ENCODE peak calls at places on chromosome 17, in six cellular contexts. Y is H9, L is H1, V is mesenchymal stem cell, K is neuronal stem cell, C is IMR-90. W is an unnamed sample.

GRCh38 chr17:60248618-60249516 is 99.1 kb downstream of the CA4 start:
- DNase-seq in Y (no peak), L (no peak), V (peak; percentile 38), K (no peak), C (peak; percentile 30), W (no peak)

GRCh38 chr17:49755681-49756283 is 8.1 kb downstream of the FAM117A start:
- DNase-seq in Y (no peak), L (no peak), V (no peak), K (no peak), C (no peak), W (no peak)

GRCh38 chr17:66000216-66000615 is 191.7 kb downstream of the CEP112 start:
- DNase-seq in Y (no peak), L (no peak), V (no peak), K (no peak), C (no peak), W (no peak)

GRCh38 chr17:15230866-15231265 is 34.3 kb downstream of the PMP22 start:
- DNase-seq in Y (no peak), L (no peak), V (no peak), K (no peak), C (no peak), W (no peak)

GRCh38 chr17:39225974-39226683 is 384 bp upstream of the STAC2 start:
- DNase-seq in Y (peak; percentile 100), L (peak; percentile 98), V (peak; percentile 50), K (peak; percentile 91), C (peak; percentile 20), W (no peak)

GRCh38 chr17:70407501-70407900 is 238.2 kb downstream of the KCNJ2 start:
- DNase-seq in Y (no peak), L (no peak), V (peak; percentile 60), K (no peak), C (peak; percentile 1), W (no peak)

GRCh38 chr17:82327757-82328140 is 5.8 kb downstream of the SECTM1 start:
- DNase-seq in Y (no peak), L (no peak), V (no peak), K (no peak), C (no peak), W (no peak)

GRCh38 chr17:65664696-65665095 is 103.2 kb upstream of the AXIN2 start:
- DNase-seq in Y (no peak), L (no peak), V (no peak), K (no peak), C (no peak), W (peak; percentile 87)

GRCh38 chr17:16887523-16888095 is 84.3 kb downstream of the TNFRSF13B start:
- DNase-seq in Y (peak; percentile 19), L (no peak), V (no peak), K (no peak), C (no peak), W (no peak)

GRCh38 chr17:2222901-2223616 is 80.5 kb downstream of the SMG6 start:
- DNase-seq in Y (no peak), L (no peak), V (peak; percentile 60), K (no peak), C (peak; percentile 80), W (no peak)

GRCh38 chr17:45311762-45312476 is 4.9 kb downstream of the MAP3K14 start:
- DNase-seq in Y (no peak), L (no peak), V (peak; percentile 79), K (no peak), C (peak; percentile 63), W (peak; percentile 79)

GRCh38 chr17:57405486-57406072 is 149.3 kb downstream of the MSI2 start:
- DNase-seq in Y (no peak), L (no peak), V (peak; percentile 31), K (no peak), C (peak; percentile 50), W (no peak)

GRCh38 chr17:44757045-44757917 is 1.5 kb upstream of the ADAM11 start:
- DNase-seq in Y (peak; percentile 27), L (no peak), V (no peak), K (no peak), C (no peak), W (no peak)

GRCh38 chr17:9987779-9988585 is 82.9 kb upstream of the RCVRN start:
- DNase-seq in Y (peak; percentile 78), L (peak; percentile 72), V (peak; percentile 56), K (peak; percentile 41), C (peak; percentile 21), W (no peak)

GRCh38 chr17:2017274-2017941 is 7.7 kb downstream of the RTN4RL1 start:
- DNase-seq in Y (no peak), L (no peak), V (no peak), K (no peak), C (no peak), W (no peak)

GRCh38 chr17:21457051-21458026 is 81.2 kb downstream of the KCNJ12 start:
- DNase-seq in Y (peak; percentile 96), L (peak; percentile 99), V (peak; percentile 83), K (peak; percentile 85), C (peak; percentile 89), W (peak; percentile 85)

DNA sequence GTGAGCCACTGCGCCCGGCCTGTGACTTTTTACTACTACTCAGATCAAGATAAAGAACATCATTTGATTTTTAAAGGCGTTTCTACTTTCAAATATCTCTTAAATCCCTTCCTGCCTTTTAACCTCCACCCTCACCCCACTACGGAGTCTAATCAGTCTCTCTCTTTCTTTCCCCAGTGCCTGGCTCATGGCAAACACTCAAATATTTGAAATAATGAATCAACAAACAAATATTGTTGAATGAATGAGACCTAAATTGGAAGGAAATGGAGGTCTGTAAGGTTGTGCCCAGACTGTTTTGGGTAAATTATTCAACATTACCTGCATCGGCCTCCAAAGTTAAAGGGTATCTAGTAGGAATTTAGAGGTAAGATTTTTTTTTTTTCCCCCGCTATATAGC is 14.7 kb downstream of the COPZ2 start:
- DNase-seq in Y (no peak), L (no peak), V (no peak), K (no peak), C (no peak), W (no peak)
- H4K91ac ChIP-seq in Y (no peak overlapping the region), L (no peak overlapping the region), V (no peak overlapping the region), K (no peak overlapping the region), C (no peak overlapping the region), W (no peak overlapping the region)

GRCh38 chr17:77302682-77303081 is 161.9 kb downstream of the SEC14L1 start:
- DNase-seq in Y (no peak), L (no peak), V (no peak), K (no peak), C (no peak), W (no peak)

GRCh38 chr17:77303620-77304019 is 162.9 kb downstream of the SEC14L1 start:
- DNase-seq in Y (no peak), L (no peak), V (peak; percentile 32), K (no peak), C (peak; percentile 49), W (no peak)

GRCh38 chr17:77306048-77306789 is 165.4 kb downstream of the SEC14L1 start:
- DNase-seq in Y (no peak), L (no peak), V (no peak), K (no peak), C (no peak), W (peak; percentile 21)

GRCh38 chr17:77304746-77305473 is 164.1 kb downstream of the SEC14L1 start:
- DNase-seq in Y (no peak), L (no peak), V (no peak), K (no peak), C (no peak), W (no peak)

GRCh38 chr17:77304051-77304745 is 163.4 kb downstream of the SEC14L1 start:
- DNase-seq in Y (no peak), L (no peak), V (peak; percentile 22), K (no peak), C (no peak), W (no peak)
- H4K91ac ChIP-seq in Y (no peak overlapping the region), L (no peak overlapping the region), V (peak overlapping the region; percentile 60), K (no peak overlapping the region), C (peak overlapping the region; percentile 74), W (no peak overlapping the region)

DNA sequence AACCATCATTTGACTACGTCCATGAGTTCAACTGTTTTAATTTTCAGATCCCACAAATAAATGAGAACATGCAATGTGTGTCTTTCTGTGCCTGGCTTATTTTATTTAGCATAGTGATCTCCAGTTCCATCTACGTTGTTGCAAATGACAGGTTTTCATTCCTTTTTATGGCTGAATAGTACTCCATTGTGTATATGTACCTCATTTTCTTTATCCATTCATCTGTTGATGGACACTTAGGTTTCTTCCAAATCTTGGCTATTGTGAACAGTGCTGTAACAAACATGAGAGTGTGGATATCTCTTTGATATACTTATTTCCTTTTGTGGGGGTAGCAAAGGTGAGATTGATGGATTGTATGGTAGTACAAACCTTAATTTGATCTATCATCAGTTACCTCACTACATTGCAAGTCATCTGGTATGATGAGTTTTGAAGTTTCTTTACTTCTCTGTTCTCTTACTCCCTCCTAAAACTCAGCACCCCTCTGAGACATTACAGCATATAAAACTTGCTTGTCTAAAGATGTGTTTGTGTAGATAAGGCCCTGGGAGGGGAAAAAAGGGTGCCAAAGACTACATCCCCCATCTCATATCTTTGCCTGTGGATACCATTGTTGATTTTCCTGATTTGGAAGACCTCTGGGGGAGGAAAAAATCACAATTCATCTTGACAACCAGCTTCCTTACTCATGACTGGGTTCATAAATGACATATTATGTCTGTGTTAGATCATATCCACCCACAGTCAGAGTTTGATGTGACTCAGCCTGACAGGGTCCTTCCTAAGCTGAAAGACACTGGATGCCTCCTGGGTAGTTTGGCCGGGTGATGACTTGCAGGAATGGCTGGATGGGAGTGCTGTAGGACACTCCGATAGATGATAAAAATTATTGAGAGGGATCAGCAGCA is 47.6 kb downstream of the ABCA9 start:
- DNase-seq in Y (no peak), L (no peak), V (peak; percentile 34), K (no peak), C (peak; percentile 61), W (no peak)
- H4K91ac ChIP-seq in Y (no peak overlapping the region), L (no peak overlapping the region), V (no peak overlapping the region), K (no peak overlapping the region), C (no peak overlapping the region), W (no peak overlapping the region)

GRCh38 chr17:3546997-3547396 is 10.6 kb downstream of the TRPV3 start:
- DNase-seq in Y (peak; percentile 26), L (no peak), V (no peak), K (no peak), C (no peak), W (no peak)
- H4K91ac ChIP-seq in Y (no peak overlapping the region), L (no peak overlapping the region), V (no peak overlapping the region), K (no peak overlapping the region), C (no peak overlapping the region), W (no peak overlapping the region)

GRCh38 chr17:43169561-43170139 is 1.4 kb upstream of the NBR1 start:
- DNase-seq in Y (peak; percentile 54), L (no peak), V (peak; percentile 82), K (peak; percentile 20), C (peak; percentile 26), W (peak; percentile 75)
- H4K91ac ChIP-seq in Y (no peak overlapping the region), L (peak overlapping the region; percentile 22), V (peak overlapping the region; percentile 34), K (no peak overlapping the region), C (no peak overlapping the region), W (no peak overlapping the region)

GRCh38 chr17:5516060-5516792 is 29.9 kb downstream of the MIS12 start:
- DNase-seq in Y (no peak), L (no peak), V (peak; percentile 98), K (no peak), C (peak; percentile 100), W (peak; percentile 72)
- H4K91ac ChIP-seq in Y (no peak overlapping the region), L (no peak overlapping the region), V (no peak overlapping the region), K (no peak overlapping the region), C (peak overlapping the region; percentile 99), W (no peak overlapping the region)

W was measured in trophoblast cell.